ENCODE peak calls at places on chromosome 22, in nine cellular contexts. I, N, P, A, T, G, W, U and H are unnamed samples.

GRCh38 chr22:39144101-39144815 is 8.2 kb downstream of the CBX7 start:
- DNase-seq in I (no peak), N (peak; percentile 44), P (no peak), A (no peak), T (peak; percentile 42), G (peak; percentile 45), W (no peak), U (peak; percentile 69), H (peak; percentile 41)

GRCh38 chr22:18060646-18061620 is 16.9 kb upstream of the PEX26 start:
- DNase-seq in I (no peak), N (peak; percentile 60), P (no peak), A (no peak), T (no peak), G (peak; percentile 19), W (no peak), U (no peak), H (no peak)

GRCh38 chr22:38228873-38229740 is 27.3 kb downstream of the MAFF start:
- DNase-seq in I (peak; percentile 89), N (peak; percentile 76), P (no peak), A (peak; percentile 63), T (no peak), G (peak; percentile 72), W (no peak), U (no peak), H (peak; percentile 78)

GRCh38 chr22:37626144-37626543 is 13.3 kb upstream of the SH3BP1 start:
- DNase-seq in I (no peak), N (no peak), P (peak; percentile 20), A (peak; percentile 87), T (no peak), G (no peak), W (no peak), U (no peak), H (peak; percentile 78)

GRCh38 chr22:45309422-45310227 is at the start of gene FAM118A:
- DNase-seq in I (peak; percentile 91), N (peak; percentile 77), P (peak; percentile 94), A (peak; percentile 97), T (peak; percentile 95), G (peak; percentile 93), W (peak; percentile 72), U (peak; percentile 97), H (peak; percentile 94)

GRCh38 chr22:17897864-17898263 is 123.6 kb upstream of the BID start:
- DNase-seq in I (no peak), N (no peak), P (no peak), A (no peak), T (no peak), G (no peak), W (no peak), U (no peak), H (no peak)

GRCh38 chr22:24542641-24543040 is 12.3 kb downstream of the GUCD1 start:
- DNase-seq in I (no peak), N (no peak), P (no peak), A (peak; percentile 72), T (no peak), G (no peak), W (no peak), U (no peak), H (peak; percentile 78)

GRCh38 chr22:31530816-31531180 is 34.5 kb downstream of the SFI1 start:
- DNase-seq in I (no peak), N (no peak), P (no peak), A (no peak), T (no peak), G (peak; percentile 81), W (no peak), U (no peak), H (no peak)

GRCh38 chr22:33853200-33854097 is 66.8 kb downstream of the LARGE1 start:
- DNase-seq in I (peak; percentile 6), N (peak; percentile 68), P (peak; percentile 54), A (peak; percentile 80), T (no peak), G (peak; percentile 83), W (no peak), U (no peak), H (peak; percentile 66)

GRCh38 chr22:30040499-30041055 is 39.7 kb upstream of the HORMAD2 start:
- DNase-seq in I (no peak), N (no peak), P (no peak), A (no peak), T (no peak), G (no peak), W (no peak), U (no peak), H (no peak)

GRCh38 chr22:27811778-27812177 is 10.2 kb upstream of the MN1 start:
- DNase-seq in I (no peak), N (no peak), P (no peak), A (no peak), T (no peak), G (no peak), W (no peak), U (no peak), H (no peak)

GRCh38 chr22:28894320-28894719 is 10.9 kb downstream of the ZNRF3 start:
- DNase-seq in I (no peak), N (no peak), P (no peak), A (peak; percentile 63), T (no peak), G (no peak), W (no peak), U (no peak), H (no peak)